ENCODE peak calls at places on chromosomes 11 and 22, in six cellular contexts. One of them, this sample, is unnamed.
A peak's percentile ranks its signal among the peaks of the same experiment; 100 is the strongest.

GRCh38 chr11:121841487-121842167 is 274.4 kb downstream of the BLID start:
- DNase-seq in NCI-H460: no peak
- DNase-seq in Kasumi-1: no peak
- DNase-seq in activated effector memory CD4-positive, alpha-beta T cell treated with anti-CD3 and anti-CD28 coated beads, Interleukin-2, amount 50 U/mL, for 16 hours: no peak
- DNase-seq in activated T-cell treated with anti-CD3 and anti-CD28 coated beads, Interleukin-2, amount 50 U/mL, for 24 hours: no peak
- DNase-seq in NCI-H510A: no peak
- DNase-seq in this sample: no peak

GRCh38 chr11:76459846-76460245 is 15.0 kb downstream of the EMSY start:
- DNase-seq in NCI-H460: no peak
- DNase-seq in Kasumi-1: no peak
- DNase-seq in activated effector memory CD4-positive, alpha-beta T cell treated with anti-CD3 and anti-CD28 coated beads, Interleukin-2, amount 50 U/mL, for 16 hours: no peak
- DNase-seq in activated T-cell treated with anti-CD3 and anti-CD28 coated beads, Interleukin-2, amount 50 U/mL, for 24 hours: no peak
- DNase-seq in NCI-H510A: no peak
- DNase-seq in this sample: no peak

GRCh38 chr11:112211556-112211955 is 14.7 kb upstream of the PTS start:
- DNase-seq in NCI-H460: no peak
- DNase-seq in Kasumi-1: peak; percentile 26
- DNase-seq in activated effector memory CD4-positive, alpha-beta T cell treated with anti-CD3 and anti-CD28 coated beads, Interleukin-2, amount 50 U/mL, for 16 hours: no peak
- DNase-seq in activated T-cell treated with anti-CD3 and anti-CD28 coated beads, Interleukin-2, amount 50 U/mL, for 24 hours: no peak
- DNase-seq in NCI-H510A: no peak
- DNase-seq in this sample: no peak

GRCh38 chr11:70487160-70487559 is 88.8 kb downstream of the CTTN start:
- DNase-seq in NCI-H460: no peak
- DNase-seq in Kasumi-1: no peak
- DNase-seq in activated effector memory CD4-positive, alpha-beta T cell treated with anti-CD3 and anti-CD28 coated beads, Interleukin-2, amount 50 U/mL, for 16 hours: no peak
- DNase-seq in activated T-cell treated with anti-CD3 and anti-CD28 coated beads, Interleukin-2, amount 50 U/mL, for 24 hours: no peak
- DNase-seq in NCI-H510A: no peak
- DNase-seq in this sample: no peak

GRCh38 chr11:22449441-22449840 is 111.3 kb downstream of the SLC17A6 start:
- DNase-seq in NCI-H460: no peak
- DNase-seq in Kasumi-1: no peak
- DNase-seq in activated effector memory CD4-positive, alpha-beta T cell treated with anti-CD3 and anti-CD28 coated beads, Interleukin-2, amount 50 U/mL, for 16 hours: no peak
- DNase-seq in activated T-cell treated with anti-CD3 and anti-CD28 coated beads, Interleukin-2, amount 50 U/mL, for 24 hours: no peak
- DNase-seq in NCI-H510A: no peak
- DNase-seq in this sample: no peak

GRCh38 chr22:21698430-21699329 is 32.9 kb downstream of the PPIL2 start:
- DNase-seq in NCI-H460: no peak
- DNase-seq in Kasumi-1: no peak
- DNase-seq in activated effector memory CD4-positive, alpha-beta T cell treated with anti-CD3 and anti-CD28 coated beads, Interleukin-2, amount 50 U/mL, for 16 hours: no peak
- DNase-seq in activated T-cell treated with anti-CD3 and anti-CD28 coated beads, Interleukin-2, amount 50 U/mL, for 24 hours: no peak
- DNase-seq in NCI-H510A: no peak
- DNase-seq in this sample: peak; percentile 79

GRCh38 chr11:65780770-65781151 is at the start of gene AP5B1:
- DNase-seq in NCI-H460: peak; percentile 48
- DNase-seq in Kasumi-1: no peak
- DNase-seq in activated effector memory CD4-positive, alpha-beta T cell treated with anti-CD3 and anti-CD28 coated beads, Interleukin-2, amount 50 U/mL, for 16 hours: peak; percentile 91
- DNase-seq in activated T-cell treated with anti-CD3 and anti-CD28 coated beads, Interleukin-2, amount 50 U/mL, for 24 hours: peak; percentile 87
- DNase-seq in NCI-H510A: no peak
- DNase-seq in this sample: peak; percentile 80

GRCh38 chr11:10272132-10272531 is 21.9 kb downstream of the SBF2 start:
- DNase-seq in NCI-H460: no peak
- DNase-seq in Kasumi-1: no peak
- DNase-seq in activated effector memory CD4-positive, alpha-beta T cell treated with anti-CD3 and anti-CD28 coated beads, Interleukin-2, amount 50 U/mL, for 16 hours: no peak
- DNase-seq in activated T-cell treated with anti-CD3 and anti-CD28 coated beads, Interleukin-2, amount 50 U/mL, for 24 hours: no peak
- DNase-seq in NCI-H510A: no peak
- DNase-seq in this sample: no peak

GRCh38 chr11:119166368-119167076 is 2.0 kb upstream of the NLRX1 start:
- DNase-seq in NCI-H460: no peak
- DNase-seq in Kasumi-1: no peak
- DNase-seq in activated effector memory CD4-positive, alpha-beta T cell treated with anti-CD3 and anti-CD28 coated beads, Interleukin-2, amount 50 U/mL, for 16 hours: no peak
- DNase-seq in activated T-cell treated with anti-CD3 and anti-CD28 coated beads, Interleukin-2, amount 50 U/mL, for 24 hours: no peak
- DNase-seq in NCI-H510A: no peak
- DNase-seq in this sample: no peak

GRCh38 chr22:32518848-32519247 is 44.2 kb downstream of the FBXO7 start:
- DNase-seq in NCI-H460: peak; percentile 11
- DNase-seq in Kasumi-1: peak; percentile 20
- DNase-seq in activated effector memory CD4-positive, alpha-beta T cell treated with anti-CD3 and anti-CD28 coated beads, Interleukin-2, amount 50 U/mL, for 16 hours: no peak
- DNase-seq in activated T-cell treated with anti-CD3 and anti-CD28 coated beads, Interleukin-2, amount 50 U/mL, for 24 hours: no peak
- DNase-seq in NCI-H510A: no peak
- DNase-seq in this sample: no peak

GRCh38 chr22:26401726-26402125 is 27.3 kb upstream of the ASPHD2 start:
- DNase-seq in NCI-H460: no peak
- DNase-seq in Kasumi-1: no peak
- DNase-seq in activated effector memory CD4-positive, alpha-beta T cell treated with anti-CD3 and anti-CD28 coated beads, Interleukin-2, amount 50 U/mL, for 16 hours: no peak
- DNase-seq in activated T-cell treated with anti-CD3 and anti-CD28 coated beads, Interleukin-2, amount 50 U/mL, for 24 hours: no peak
- DNase-seq in NCI-H510A: no peak
- DNase-seq in this sample: no peak

GRCh38 chr22:49997221-49997599 is 15.4 kb downstream of the IL17REL start:
- DNase-seq in NCI-H460: no peak
- DNase-seq in Kasumi-1: no peak
- DNase-seq in activated effector memory CD4-positive, alpha-beta T cell treated with anti-CD3 and anti-CD28 coated beads, Interleukin-2, amount 50 U/mL, for 16 hours: peak; percentile 55
- DNase-seq in activated T-cell treated with anti-CD3 and anti-CD28 coated beads, Interleukin-2, amount 50 U/mL, for 24 hours: peak; percentile 27
- DNase-seq in NCI-H510A: peak; percentile 37
- DNase-seq in this sample: no peak

GRCh38 chr22:46150615-46151423 is 493 bp downstream of the PPARA start:
- DNase-seq in NCI-H460: no peak
- DNase-seq in Kasumi-1: peak; percentile 17
- DNase-seq in activated effector memory CD4-positive, alpha-beta T cell treated with anti-CD3 and anti-CD28 coated beads, Interleukin-2, amount 50 U/mL, for 16 hours: peak; percentile 87
- DNase-seq in activated T-cell treated with anti-CD3 and anti-CD28 coated beads, Interleukin-2, amount 50 U/mL, for 24 hours: peak; percentile 79
- DNase-seq in NCI-H510A: no peak
- DNase-seq in this sample: peak; percentile 67

GRCh38 chr11:76656087-76656531 is 14.4 kb downstream of the LRRC32 start:
- DNase-seq in NCI-H460: no peak
- DNase-seq in Kasumi-1: no peak
- DNase-seq in activated effector memory CD4-positive, alpha-beta T cell treated with anti-CD3 and anti-CD28 coated beads, Interleukin-2, amount 50 U/mL, for 16 hours: peak; percentile 38
- DNase-seq in activated T-cell treated with anti-CD3 and anti-CD28 coated beads, Interleukin-2, amount 50 U/mL, for 24 hours: peak; percentile 22
- DNase-seq in NCI-H510A: no peak
- DNase-seq in this sample: no peak

GRCh38 chr22:23786752-23787599 is at the start of gene SMARCB1:
- DNase-seq in NCI-H460: peak; percentile 63
- DNase-seq in Kasumi-1: peak; percentile 84
- DNase-seq in activated effector memory CD4-positive, alpha-beta T cell treated with anti-CD3 and anti-CD28 coated beads, Interleukin-2, amount 50 U/mL, for 16 hours: peak; percentile 97
- DNase-seq in activated T-cell treated with anti-CD3 and anti-CD28 coated beads, Interleukin-2, amount 50 U/mL, for 24 hours: peak; percentile 94
- DNase-seq in NCI-H510A: peak; percentile 74
- DNase-seq in this sample: peak; percentile 97

GRCh38 chr11:114095899-114096298 is 36.4 kb downstream of the ZBTB16 start:
- DNase-seq in NCI-H460: no peak
- DNase-seq in Kasumi-1: no peak
- DNase-seq in activated effector memory CD4-positive, alpha-beta T cell treated with anti-CD3 and anti-CD28 coated beads, Interleukin-2, amount 50 U/mL, for 16 hours: no peak
- DNase-seq in activated T-cell treated with anti-CD3 and anti-CD28 coated beads, Interleukin-2, amount 50 U/mL, for 24 hours: no peak
- DNase-seq in NCI-H510A: no peak
- DNase-seq in this sample: no peak

GRCh38 chr11:21927628-21928027 is 265.3 kb upstream of the ANO5 start:
- DNase-seq in NCI-H460: no peak
- DNase-seq in Kasumi-1: no peak
- DNase-seq in activated effector memory CD4-positive, alpha-beta T cell treated with anti-CD3 and anti-CD28 coated beads, Interleukin-2, amount 50 U/mL, for 16 hours: no peak
- DNase-seq in activated T-cell treated with anti-CD3 and anti-CD28 coated beads, Interleukin-2, amount 50 U/mL, for 24 hours: no peak
- DNase-seq in NCI-H510A: no peak
- DNase-seq in this sample: no peak

GRCh38 chr22:38461414-38462081 is 6.3 kb upstream of the KDELR3 start:
- DNase-seq in NCI-H460: peak; percentile 45
- DNase-seq in Kasumi-1: peak; percentile 71
- DNase-seq in activated effector memory CD4-positive, alpha-beta T cell treated with anti-CD3 and anti-CD28 coated beads, Interleukin-2, amount 50 U/mL, for 16 hours: peak; percentile 76
- DNase-seq in activated T-cell treated with anti-CD3 and anti-CD28 coated beads, Interleukin-2, amount 50 U/mL, for 24 hours: peak; percentile 68
- DNase-seq in NCI-H510A: peak; percentile 65
- DNase-seq in this sample: peak; percentile 90

GRCh38 chr11:33900159-33900855 is 8.4 kb upstream of the LMO2 start:
- DNase-seq in NCI-H460: no peak
- DNase-seq in Kasumi-1: no peak
- DNase-seq in activated effector memory CD4-positive, alpha-beta T cell treated with anti-CD3 and anti-CD28 coated beads, Interleukin-2, amount 50 U/mL, for 16 hours: no peak
- DNase-seq in activated T-cell treated with anti-CD3 and anti-CD28 coated beads, Interleukin-2, amount 50 U/mL, for 24 hours: no peak
- DNase-seq in NCI-H510A: no peak
- DNase-seq in this sample: no peak

GRCh38 chr22:48754611-48755331 is 1072.9 kb downstream of the BRD1 start:
- DNase-seq in NCI-H460: no peak
- DNase-seq in Kasumi-1: no peak
- DNase-seq in activated effector memory CD4-positive, alpha-beta T cell treated with anti-CD3 and anti-CD28 coated beads, Interleukin-2, amount 50 U/mL, for 16 hours: peak; percentile 57
- DNase-seq in activated T-cell treated with anti-CD3 and anti-CD28 coated beads, Interleukin-2, amount 50 U/mL, for 24 hours: peak; percentile 2
- DNase-seq in NCI-H510A: no peak
- DNase-seq in this sample: no peak

GRCh38 chr22:46233231-46233630 is 16.9 kb downstream of the CDPF1 start:
- DNase-seq in NCI-H460: no peak
- DNase-seq in Kasumi-1: peak; percentile 24
- DNase-seq in activated effector memory CD4-positive, alpha-beta T cell treated with anti-CD3 and anti-CD28 coated beads, Interleukin-2, amount 50 U/mL, for 16 hours: no peak
- DNase-seq in activated T-cell treated with anti-CD3 and anti-CD28 coated beads, Interleukin-2, amount 50 U/mL, for 24 hours: no peak
- DNase-seq in NCI-H510A: no peak
- DNase-seq in this sample: peak; percentile 67

GRCh38 chr11:122671270-122671906 is 15.9 kb downstream of the UBASH3B start:
- DNase-seq in NCI-H460: no peak
- DNase-seq in Kasumi-1: no peak
- DNase-seq in activated effector memory CD4-positive, alpha-beta T cell treated with anti-CD3 and anti-CD28 coated beads, Interleukin-2, amount 50 U/mL, for 16 hours: no peak
- DNase-seq in activated T-cell treated with anti-CD3 and anti-CD28 coated beads, Interleukin-2, amount 50 U/mL, for 24 hours: no peak
- DNase-seq in NCI-H510A: no peak
- DNase-seq in this sample: no peak

GRCh38 chr11:116540019-116540418 is 232.8 kb downstream of the BUD13 start:
- DNase-seq in NCI-H460: no peak
- DNase-seq in Kasumi-1: no peak
- DNase-seq in activated effector memory CD4-positive, alpha-beta T cell treated with anti-CD3 and anti-CD28 coated beads, Interleukin-2, amount 50 U/mL, for 16 hours: no peak
- DNase-seq in activated T-cell treated with anti-CD3 and anti-CD28 coated beads, Interleukin-2, amount 50 U/mL, for 24 hours: no peak
- DNase-seq in NCI-H510A: no peak
- DNase-seq in this sample: no peak

GRCh38 chr11:3215346-3216026 is 3.1 kb downstream of the MRGPRG start:
- DNase-seq in NCI-H460: no peak
- DNase-seq in Kasumi-1: no peak
- DNase-seq in activated effector memory CD4-positive, alpha-beta T cell treated with anti-CD3 and anti-CD28 coated beads, Interleukin-2, amount 50 U/mL, for 16 hours: peak; percentile 53
- DNase-seq in activated T-cell treated with anti-CD3 and anti-CD28 coated beads, Interleukin-2, amount 50 U/mL, for 24 hours: no peak
- DNase-seq in NCI-H510A: no peak
- DNase-seq in this sample: peak; percentile 18

GRCh38 chr11:46112961-46113617 is 8.2 kb downstream of the PHF21A start:
- DNase-seq in NCI-H460: peak; percentile 31
- DNase-seq in Kasumi-1: peak; percentile 96
- DNase-seq in activated effector memory CD4-positive, alpha-beta T cell treated with anti-CD3 and anti-CD28 coated beads, Interleukin-2, amount 50 U/mL, for 16 hours: no peak
- DNase-seq in activated T-cell treated with anti-CD3 and anti-CD28 coated beads, Interleukin-2, amount 50 U/mL, for 24 hours: no peak
- DNase-seq in NCI-H510A: no peak
- DNase-seq in this sample: no peak

GRCh38 chr22:47072642-47072967 is 310.2 kb downstream of the TBC1D22A start:
- DNase-seq in NCI-H460: no peak
- DNase-seq in Kasumi-1: no peak
- DNase-seq in activated effector memory CD4-positive, alpha-beta T cell treated with anti-CD3 and anti-CD28 coated beads, Interleukin-2, amount 50 U/mL, for 16 hours: peak; percentile 54
- DNase-seq in activated T-cell treated with anti-CD3 and anti-CD28 coated beads, Interleukin-2, amount 50 U/mL, for 24 hours: no peak
- DNase-seq in NCI-H510A: no peak
- DNase-seq in this sample: no peak

GRCh38 chr11:111206472-111206871 is 39.1 kb upstream of the POU2AF2 start:
- DNase-seq in NCI-H460: no peak
- DNase-seq in Kasumi-1: no peak
- DNase-seq in activated effector memory CD4-positive, alpha-beta T cell treated with anti-CD3 and anti-CD28 coated beads, Interleukin-2, amount 50 U/mL, for 16 hours: no peak
- DNase-seq in activated T-cell treated with anti-CD3 and anti-CD28 coated beads, Interleukin-2, amount 50 U/mL, for 24 hours: no peak
- DNase-seq in NCI-H510A: no peak
- DNase-seq in this sample: no peak

GRCh38 chr22:45318168-45318557 is 8.4 kb downstream of the FAM118A start:
- DNase-seq in NCI-H460: no peak
- DNase-seq in Kasumi-1: no peak
- DNase-seq in activated effector memory CD4-positive, alpha-beta T cell treated with anti-CD3 and anti-CD28 coated beads, Interleukin-2, amount 50 U/mL, for 16 hours: peak; percentile 95
- DNase-seq in activated T-cell treated with anti-CD3 and anti-CD28 coated beads, Interleukin-2, amount 50 U/mL, for 24 hours: peak; percentile 85
- DNase-seq in NCI-H510A: no peak
- DNase-seq in this sample: peak; percentile 86

GRCh38 chr11:113805640-113806039 is 26.0 kb downstream of the CLDN25 start:
- DNase-seq in NCI-H460: no peak
- DNase-seq in Kasumi-1: peak; percentile 2
- DNase-seq in activated effector memory CD4-positive, alpha-beta T cell treated with anti-CD3 and anti-CD28 coated beads, Interleukin-2, amount 50 U/mL, for 16 hours: no peak
- DNase-seq in activated T-cell treated with anti-CD3 and anti-CD28 coated beads, Interleukin-2, amount 50 U/mL, for 24 hours: no peak
- DNase-seq in NCI-H510A: no peak
- DNase-seq in this sample: no peak

GRCh38 chr11:129846508-129847335 is 31.1 kb downstream of the TMEM45B start:
- DNase-seq in NCI-H460: no peak
- DNase-seq in Kasumi-1: no peak
- DNase-seq in activated effector memory CD4-positive, alpha-beta T cell treated with anti-CD3 and anti-CD28 coated beads, Interleukin-2, amount 50 U/mL, for 16 hours: no peak
- DNase-seq in activated T-cell treated with anti-CD3 and anti-CD28 coated beads, Interleukin-2, amount 50 U/mL, for 24 hours: no peak
- DNase-seq in NCI-H510A: no peak
- DNase-seq in this sample: no peak

GRCh38 chr11:20030472-20030871 is 129.8 kb downstream of the DBX1 start:
- DNase-seq in NCI-H460: no peak
- DNase-seq in Kasumi-1: no peak
- DNase-seq in activated effector memory CD4-positive, alpha-beta T cell treated with anti-CD3 and anti-CD28 coated beads, Interleukin-2, amount 50 U/mL, for 16 hours: no peak
- DNase-seq in activated T-cell treated with anti-CD3 and anti-CD28 coated beads, Interleukin-2, amount 50 U/mL, for 24 hours: no peak
- DNase-seq in NCI-H510A: no peak
- DNase-seq in this sample: no peak

GRCh38 chr11:46102843-46103242 is 18.4 kb downstream of the PHF21A start:
- DNase-seq in NCI-H460: no peak
- DNase-seq in Kasumi-1: no peak
- DNase-seq in activated effector memory CD4-positive, alpha-beta T cell treated with anti-CD3 and anti-CD28 coated beads, Interleukin-2, amount 50 U/mL, for 16 hours: no peak
- DNase-seq in activated T-cell treated with anti-CD3 and anti-CD28 coated beads, Interleukin-2, amount 50 U/mL, for 24 hours: no peak
- DNase-seq in NCI-H510A: no peak
- DNase-seq in this sample: no peak

GRCh38 chr11:62556102-62556871 is 9.7 kb upstream of the AHNAK start:
- DNase-seq in NCI-H460: peak; percentile 94
- DNase-seq in Kasumi-1: peak; percentile 99
- DNase-seq in activated effector memory CD4-positive, alpha-beta T cell treated with anti-CD3 and anti-CD28 coated beads, Interleukin-2, amount 50 U/mL, for 16 hours: peak; percentile 91
- DNase-seq in activated T-cell treated with anti-CD3 and anti-CD28 coated beads, Interleukin-2, amount 50 U/mL, for 24 hours: peak; percentile 81
- DNase-seq in NCI-H510A: peak; percentile 49
- DNase-seq in this sample: peak; percentile 90

GRCh38 chr11:1548221-1549070 is 23.6 kb downstream of the DUSP8 start:
- DNase-seq in NCI-H460: no peak
- DNase-seq in Kasumi-1: no peak
- DNase-seq in activated effector memory CD4-positive, alpha-beta T cell treated with anti-CD3 and anti-CD28 coated beads, Interleukin-2, amount 50 U/mL, for 16 hours: no peak
- DNase-seq in activated T-cell treated with anti-CD3 and anti-CD28 coated beads, Interleukin-2, amount 50 U/mL, for 24 hours: no peak
- DNase-seq in NCI-H510A: peak; percentile 76
- DNase-seq in this sample: peak; percentile 85

GRCh38 chr22:50261615-50262459 is at the start of gene MAPK12:
- DNase-seq in NCI-H460: no peak
- DNase-seq in Kasumi-1: peak; percentile 20
- DNase-seq in activated effector memory CD4-positive, alpha-beta T cell treated with anti-CD3 and anti-CD28 coated beads, Interleukin-2, amount 50 U/mL, for 16 hours: no peak
- DNase-seq in activated T-cell treated with anti-CD3 and anti-CD28 coated beads, Interleukin-2, amount 50 U/mL, for 24 hours: no peak
- DNase-seq in NCI-H510A: no peak
- DNase-seq in this sample: peak; percentile 60

GRCh38 chr11:70233511-70233919 is 30.4 kb downstream of the FADD start:
- DNase-seq in NCI-H460: peak; percentile 5
- DNase-seq in Kasumi-1: no peak
- DNase-seq in activated effector memory CD4-positive, alpha-beta T cell treated with anti-CD3 and anti-CD28 coated beads, Interleukin-2, amount 50 U/mL, for 16 hours: no peak
- DNase-seq in activated T-cell treated with anti-CD3 and anti-CD28 coated beads, Interleukin-2, amount 50 U/mL, for 24 hours: no peak
- DNase-seq in NCI-H510A: no peak
- DNase-seq in this sample: no peak

GRCh38 chr11:60912851-60913550 is 957 bp upstream of the TMEM109 start:
- DNase-seq in NCI-H460: no peak
- DNase-seq in Kasumi-1: no peak
- DNase-seq in activated effector memory CD4-positive, alpha-beta T cell treated with anti-CD3 and anti-CD28 coated beads, Interleukin-2, amount 50 U/mL, for 16 hours: peak; percentile 50
- DNase-seq in activated T-cell treated with anti-CD3 and anti-CD28 coated beads, Interleukin-2, amount 50 U/mL, for 24 hours: peak; percentile 34
- DNase-seq in NCI-H510A: no peak
- DNase-seq in this sample: peak; percentile 49

GRCh38 chr11:118126082-118126838 is 26.4 kb downstream of the SCN4B start:
- DNase-seq in NCI-H460: no peak
- DNase-seq in Kasumi-1: no peak
- DNase-seq in activated effector memory CD4-positive, alpha-beta T cell treated with anti-CD3 and anti-CD28 coated beads, Interleukin-2, amount 50 U/mL, for 16 hours: no peak
- DNase-seq in activated T-cell treated with anti-CD3 and anti-CD28 coated beads, Interleukin-2, amount 50 U/mL, for 24 hours: no peak
- DNase-seq in NCI-H510A: no peak
- DNase-seq in this sample: no peak

GRCh38 chr22:47154621-47155081 is 392.2 kb downstream of the TBC1D22A start:
- DNase-seq in NCI-H460: no peak
- DNase-seq in Kasumi-1: no peak
- DNase-seq in activated effector memory CD4-positive, alpha-beta T cell treated with anti-CD3 and anti-CD28 coated beads, Interleukin-2, amount 50 U/mL, for 16 hours: no peak
- DNase-seq in activated T-cell treated with anti-CD3 and anti-CD28 coated beads, Interleukin-2, amount 50 U/mL, for 24 hours: no peak
- DNase-seq in NCI-H510A: no peak
- DNase-seq in this sample: peak; percentile 81

GRCh38 chr11:61334434-61335354 is 1.7 kb downstream of the TKFC start:
- DNase-seq in NCI-H460: no peak
- DNase-seq in Kasumi-1: no peak
- DNase-seq in activated effector memory CD4-positive, alpha-beta T cell treated with anti-CD3 and anti-CD28 coated beads, Interleukin-2, amount 50 U/mL, for 16 hours: peak; percentile 59
- DNase-seq in activated T-cell treated with anti-CD3 and anti-CD28 coated beads, Interleukin-2, amount 50 U/mL, for 24 hours: peak; percentile 37
- DNase-seq in NCI-H510A: no peak
- DNase-seq in this sample: no peak